ENCODE peak calls at places on chromosome 14, in eight cellular contexts. U, N, X, H, Y, R, P and A are unnamed samples.

GRCh38 chr14:99821519-99822165 is 28.4 kb downstream of the EML1 start:
- DNase-seq in H (no peak), P (no peak), X (no peak), Y (peak), U (no peak), R (peak), N (peak), A (peak)

GRCh38 chr14:99037777-99038176 is 234.2 kb downstream of the BCL11B start:
- DNase-seq in Y (peak), X (no peak), P (no peak), R (peak), U (no peak), N (no peak), H (no peak), A (no peak)

GRCh38 chr14:20657216-20658211 is 16.0 kb upstream of the OR6S1 start:
- DNase-seq in Y (peak), X (no peak), N (no peak), R (peak), P (no peak), U (no peak), H (no peak), A (no peak)

GRCh38 chr14:80926706-80927384 is 14.7 kb downstream of the CEP128 start:
- DNase-seq in Y (no peak), H (no peak), R (no peak), N (no peak), X (no peak), U (no peak), P (no peak), A (peak)

GRCh38 chr14:93109572-93110481 is 5.9 kb downstream of the ITPK1 start:
- DNase-seq in X (no peak), U (no peak), N (no peak), H (no peak), R (no peak), Y (no peak), P (no peak), A (no peak)

GRCh38 chr14:88668448-88669116 is 105.7 kb downstream of the ZC3H14 start:
- DNase-seq in N (no peak), P (peak), Y (no peak), R (no peak), X (no peak), H (no peak), U (no peak), A (no peak)

GRCh38 chr14:64938972-64939816 is 3.4 kb downstream of the GPX2 start:
- DNase-seq in R (no peak), N (no peak), P (no peak), Y (no peak), X (no peak), H (no peak), U (no peak), A (no peak)

GRCh38 chr14:91214306-91214705 is 30.2 kb downstream of the GPR68 start:
- DNase-seq in U (no peak), N (no peak), H (no peak), Y (no peak), P (no peak), X (no peak), R (no peak), A (no peak)

GRCh38 chr14:95663226-95663797 is 22.9 kb upstream of the TCL1B start:
- DNase-seq in N (no peak), U (no peak), H (no peak), R (no peak), X (peak), Y (no peak), P (peak), A (no peak)

GRCh38 chr14:101417434-101417833 is 143.9 kb upstream of the DIO3 start:
- DNase-seq in P (no peak), N (no peak), U (no peak), X (no peak), H (no peak), R (no peak), Y (no peak), A (no peak)

GRCh38 chr14:92846162-92846897 is 52.2 kb downstream of the GOLGA5 start:
- DNase-seq in U (no peak), P (peak), Y (no peak), X (no peak), R (no peak), N (no peak), H (no peak), A (no peak)

GRCh38 chr14:100472094-100472455 is 115.1 kb downstream of the BEGAIN start:
- DNase-seq in N (peak), U (no peak), X (no peak), P (no peak), R (no peak), H (no peak), Y (no peak), A (no peak)

GRCh38 chr14:71063351-71063750 is 156.1 kb downstream of the PCNX1 start:
- DNase-seq in P (no peak), U (no peak), Y (no peak), R (no peak), H (no peak), X (no peak), N (no peak), A (no peak)

GRCh38 chr14:69483765-69484443 is 624 bp upstream of the PLEKHD1 start:
- DNase-seq in H (no peak), P (no peak), U (no peak), X (no peak), R (peak), Y (peak), N (peak), A (no peak)